ENCODE peak calls at places on chromosomes 7 and 10, in seven cellular contexts. One of them, this sample, is unnamed.

GRCh38 chr7:91876391-91877133 is 3.9 kb downstream of the MTERF1 start:
- DNase-seq in brain microvascular endothelial cell: no peak
- DNase-seq in fibroblast of pulmonary artery: peak; percentile 53
- DNase-seq in fibroblast of mammary gland: peak; percentile 45
- DNase-seq in progenitor cell of endocrine pancreas: no peak
- DNase-seq in upper lobe of left lung: no peak
- DNase-seq in B cell: no peak
- DNase-seq in this sample: no peak

GRCh38 chr10:19762026-19762425 is 54.2 kb upstream of the PLXDC2 start:
- DNase-seq in brain microvascular endothelial cell: no peak
- DNase-seq in fibroblast of pulmonary artery: no peak
- DNase-seq in upper lobe of left lung: no peak
- DNase-seq in B cell: no peak
- DNase-seq in fibroblast of mammary gland: no peak
- DNase-seq in progenitor cell of endocrine pancreas: no peak
- DNase-seq in this sample: no peak

GRCh38 chr7:142194201-142194600 is 63.7 kb downstream of the PRSS58 start:
- DNase-seq in fibroblast of pulmonary artery: no peak
- DNase-seq in fibroblast of mammary gland: no peak
- DNase-seq in brain microvascular endothelial cell: no peak
- DNase-seq in progenitor cell of endocrine pancreas: no peak
- DNase-seq in B cell: no peak
- DNase-seq in upper lobe of left lung: no peak
- DNase-seq in this sample: no peak

GRCh38 chr7:17390392-17390791 is 91.9 kb downstream of the AHR start:
- DNase-seq in progenitor cell of endocrine pancreas: no peak
- DNase-seq in upper lobe of left lung: no peak
- DNase-seq in fibroblast of pulmonary artery: no peak
- DNase-seq in fibroblast of mammary gland: no peak
- DNase-seq in brain microvascular endothelial cell: no peak
- DNase-seq in B cell: no peak
- DNase-seq in this sample: no peak

GRCh38 chr7:1940863-1941262 is 270.8 kb downstream of the ELFN1 start:
- DNase-seq in fibroblast of mammary gland: no peak
- DNase-seq in fibroblast of pulmonary artery: no peak
- DNase-seq in progenitor cell of endocrine pancreas: no peak
- DNase-seq in brain microvascular endothelial cell: no peak
- DNase-seq in B cell: no peak
- DNase-seq in upper lobe of left lung: no peak
- DNase-seq in this sample: no peak

GRCh38 chr7:23277359-23277989 is 21.7 kb upstream of the MALSU1 start:
- DNase-seq in upper lobe of left lung: no peak
- DNase-seq in fibroblast of pulmonary artery: peak; percentile 84
- DNase-seq in B cell: peak; percentile 57
- DNase-seq in progenitor cell of endocrine pancreas: peak; percentile 15
- DNase-seq in fibroblast of mammary gland: peak; percentile 69
- DNase-seq in brain microvascular endothelial cell: peak; percentile 57
- DNase-seq in this sample: no peak

GRCh38 chr10:14459670-14460069 is 128.9 kb upstream of the FRMD4A start:
- DNase-seq in fibroblast of pulmonary artery: no peak
- DNase-seq in fibroblast of mammary gland: no peak
- DNase-seq in brain microvascular endothelial cell: no peak
- DNase-seq in progenitor cell of endocrine pancreas: no peak
- DNase-seq in upper lobe of left lung: no peak
- DNase-seq in B cell: no peak
- DNase-seq in this sample: no peak

GRCh38 chr10:130200156-130201042 is 64.2 kb downstream of the GLRX3 start:
- DNase-seq in brain microvascular endothelial cell: no peak
- DNase-seq in upper lobe of left lung: no peak
- DNase-seq in fibroblast of mammary gland: no peak
- DNase-seq in B cell: no peak
- DNase-seq in progenitor cell of endocrine pancreas: no peak
- DNase-seq in fibroblast of pulmonary artery: no peak
- DNase-seq in this sample: no peak

GRCh38 chr7:42972703-42973500 is 40.7 kb downstream of the MRPL32 start:
- DNase-seq in fibroblast of pulmonary artery: peak; percentile 99
- DNase-seq in brain microvascular endothelial cell: peak; percentile 97
- DNase-seq in fibroblast of mammary gland: peak; percentile 100
- DNase-seq in B cell: no peak
- DNase-seq in upper lobe of left lung: peak; percentile 22
- DNase-seq in progenitor cell of endocrine pancreas: no peak
- DNase-seq in this sample: no peak

GRCh38 chr7:27952393-27953290 is 212.7 kb downstream of the TAX1BP1 start:
- DNase-seq in progenitor cell of endocrine pancreas: no peak
- DNase-seq in B cell: no peak
- DNase-seq in fibroblast of mammary gland: peak; percentile 86
- DNase-seq in upper lobe of left lung: no peak
- DNase-seq in brain microvascular endothelial cell: no peak
- DNase-seq in fibroblast of pulmonary artery: peak; percentile 21
- DNase-seq in this sample: no peak

GRCh38 chr7:12802070-12802469 is 114.6 kb downstream of the ARL4A start:
- DNase-seq in B cell: no peak
- DNase-seq in upper lobe of left lung: no peak
- DNase-seq in progenitor cell of endocrine pancreas: no peak
- DNase-seq in fibroblast of pulmonary artery: no peak
- DNase-seq in fibroblast of mammary gland: peak; percentile 3
- DNase-seq in brain microvascular endothelial cell: no peak
- DNase-seq in this sample: no peak

GRCh38 chr10:118951218-118951617 is 78.3 kb upstream of the NANOS1 start:
- DNase-seq in fibroblast of pulmonary artery: no peak
- DNase-seq in brain microvascular endothelial cell: no peak
- DNase-seq in fibroblast of mammary gland: no peak
- DNase-seq in B cell: no peak
- DNase-seq in upper lobe of left lung: no peak
- DNase-seq in progenitor cell of endocrine pancreas: no peak
- DNase-seq in this sample: no peak

GRCh38 chr7:45036317-45036716 is 36.3 kb downstream of the CCM2 start:
- DNase-seq in fibroblast of pulmonary artery: no peak
- DNase-seq in progenitor cell of endocrine pancreas: no peak
- DNase-seq in fibroblast of mammary gland: no peak
- DNase-seq in upper lobe of left lung: no peak
- DNase-seq in brain microvascular endothelial cell: no peak
- DNase-seq in B cell: no peak
- DNase-seq in this sample: no peak

GRCh38 chr10:35391153-35391953 is 55.0 kb downstream of the CCNY start:
- DNase-seq in brain microvascular endothelial cell: no peak
- DNase-seq in fibroblast of mammary gland: no peak
- DNase-seq in B cell: no peak
- DNase-seq in fibroblast of pulmonary artery: no peak
- DNase-seq in progenitor cell of endocrine pancreas: no peak
- DNase-seq in upper lobe of left lung: no peak
- DNase-seq in this sample: no peak

GRCh38 chr10:10508241-10508640 is 509.4 kb upstream of the CELF2 start:
- DNase-seq in brain microvascular endothelial cell: no peak
- DNase-seq in fibroblast of pulmonary artery: no peak
- DNase-seq in upper lobe of left lung: no peak
- DNase-seq in progenitor cell of endocrine pancreas: no peak
- DNase-seq in B cell: no peak
- DNase-seq in fibroblast of mammary gland: no peak
- DNase-seq in this sample: no peak

GRCh38 chr10:26367771-26368170 is 70.4 kb upstream of the APBB1IP start:
- DNase-seq in progenitor cell of endocrine pancreas: peak; percentile 66
- DNase-seq in B cell: peak; percentile 24
- DNase-seq in fibroblast of mammary gland: peak; percentile 43
- DNase-seq in fibroblast of pulmonary artery: peak; percentile 40
- DNase-seq in brain microvascular endothelial cell: peak; percentile 7
- DNase-seq in upper lobe of left lung: peak; percentile 44
- DNase-seq in this sample: no peak

GRCh38 chr10:83012866-83013265 is 1126.4 kb upstream of the GHITM start:
- DNase-seq in B cell: no peak
- DNase-seq in progenitor cell of endocrine pancreas: no peak
- DNase-seq in upper lobe of left lung: no peak
- DNase-seq in brain microvascular endothelial cell: peak; percentile 39
- DNase-seq in fibroblast of mammary gland: no peak
- DNase-seq in fibroblast of pulmonary artery: peak; percentile 11
- DNase-seq in this sample: no peak

GRCh38 chr7:5582532-5582935 is 158.9 kb upstream of the TNRC18 start:
- DNase-seq in fibroblast of pulmonary artery: no peak
- DNase-seq in upper lobe of left lung: no peak
- DNase-seq in progenitor cell of endocrine pancreas: no peak
- DNase-seq in brain microvascular endothelial cell: no peak
- DNase-seq in fibroblast of mammary gland: no peak
- DNase-seq in B cell: peak; percentile 16
- DNase-seq in this sample: no peak

GRCh38 chr10:35928017-35928619 is 286.0 kb upstream of the FZD8 start:
- DNase-seq in fibroblast of mammary gland: no peak
- DNase-seq in brain microvascular endothelial cell: peak; percentile 32
- DNase-seq in upper lobe of left lung: no peak
- DNase-seq in fibroblast of pulmonary artery: no peak
- DNase-seq in progenitor cell of endocrine pancreas: no peak
- DNase-seq in B cell: no peak
- DNase-seq in this sample: no peak

GRCh38 chr10:13271552-13272163 is 28.2 kb downstream of the PHYH start:
- DNase-seq in B cell: peak; percentile 53
- DNase-seq in upper lobe of left lung: peak; percentile 23
- DNase-seq in fibroblast of pulmonary artery: peak; percentile 11
- DNase-seq in fibroblast of mammary gland: peak; percentile 8
- DNase-seq in progenitor cell of endocrine pancreas: peak; percentile 27
- DNase-seq in brain microvascular endothelial cell: peak; percentile 10
- DNase-seq in this sample: no peak
- TF ChIP-seq CTCF in B cell: peak; percentile 46
- TF ChIP-seq CTCF in upper lobe of left lung: no peak
- TF ChIP-seq CTCF in fibroblast of pulmonary artery: peak; percentile 53
- TF ChIP-seq CTCF in fibroblast of mammary gland: peak; percentile 39
- TF ChIP-seq CTCF in progenitor cell of endocrine pancreas: peak; percentile 60
- TF ChIP-seq CTCF in brain microvascular endothelial cell: peak; percentile 73
- TF ChIP-seq CTCF in this sample: peak; percentile 64

GRCh38 chr10:44809652-44810051 is 101.5 kb upstream of the TMEM72 start:
- DNase-seq in fibroblast of mammary gland: peak; percentile 43
- DNase-seq in upper lobe of left lung: no peak
- DNase-seq in B cell: no peak
- DNase-seq in progenitor cell of endocrine pancreas: no peak
- DNase-seq in brain microvascular endothelial cell: no peak
- DNase-seq in fibroblast of pulmonary artery: peak; percentile 89
- DNase-seq in this sample: no peak
- TF ChIP-seq CTCF in fibroblast of mammary gland: peak; percentile 47
- TF ChIP-seq CTCF in upper lobe of left lung: no peak
- TF ChIP-seq CTCF in B cell: no peak
- TF ChIP-seq CTCF in progenitor cell of endocrine pancreas: no peak
- TF ChIP-seq CTCF in brain microvascular endothelial cell: peak; percentile 67
- TF ChIP-seq CTCF in fibroblast of pulmonary artery: peak; percentile 80
- TF ChIP-seq CTCF in this sample: no peak

GRCh38 chr7:158445421-158446175 is 142.0 kb downstream of the PTPRN2 start:
- DNase-seq in fibroblast of mammary gland: no peak
- DNase-seq in B cell: no peak
- DNase-seq in progenitor cell of endocrine pancreas: no peak
- DNase-seq in brain microvascular endothelial cell: no peak
- DNase-seq in upper lobe of left lung: no peak
- DNase-seq in fibroblast of pulmonary artery: no peak
- DNase-seq in this sample: no peak

GRCh38 chr7:158446281-158446680 is 141.3 kb downstream of the PTPRN2 start:
- DNase-seq in brain microvascular endothelial cell: no peak
- DNase-seq in fibroblast of pulmonary artery: no peak
- DNase-seq in B cell: no peak
- DNase-seq in fibroblast of mammary gland: no peak
- DNase-seq in upper lobe of left lung: no peak
- DNase-seq in progenitor cell of endocrine pancreas: no peak
- DNase-seq in this sample: no peak

GRCh38 chr7:158443688-158444483 is 143.7 kb downstream of the PTPRN2 start:
- DNase-seq in upper lobe of left lung: no peak
- DNase-seq in fibroblast of pulmonary artery: no peak
- DNase-seq in progenitor cell of endocrine pancreas: no peak
- DNase-seq in brain microvascular endothelial cell: no peak
- DNase-seq in fibroblast of mammary gland: no peak
- DNase-seq in B cell: no peak
- DNase-seq in this sample: no peak

GRCh38 chr7:158443014-158443687 is 144.5 kb downstream of the PTPRN2 start:
- DNase-seq in upper lobe of left lung: no peak
- DNase-seq in brain microvascular endothelial cell: no peak
- DNase-seq in progenitor cell of endocrine pancreas: no peak
- DNase-seq in fibroblast of mammary gland: no peak
- DNase-seq in B cell: no peak
- DNase-seq in fibroblast of pulmonary artery: no peak
- DNase-seq in this sample: no peak

DNA sequence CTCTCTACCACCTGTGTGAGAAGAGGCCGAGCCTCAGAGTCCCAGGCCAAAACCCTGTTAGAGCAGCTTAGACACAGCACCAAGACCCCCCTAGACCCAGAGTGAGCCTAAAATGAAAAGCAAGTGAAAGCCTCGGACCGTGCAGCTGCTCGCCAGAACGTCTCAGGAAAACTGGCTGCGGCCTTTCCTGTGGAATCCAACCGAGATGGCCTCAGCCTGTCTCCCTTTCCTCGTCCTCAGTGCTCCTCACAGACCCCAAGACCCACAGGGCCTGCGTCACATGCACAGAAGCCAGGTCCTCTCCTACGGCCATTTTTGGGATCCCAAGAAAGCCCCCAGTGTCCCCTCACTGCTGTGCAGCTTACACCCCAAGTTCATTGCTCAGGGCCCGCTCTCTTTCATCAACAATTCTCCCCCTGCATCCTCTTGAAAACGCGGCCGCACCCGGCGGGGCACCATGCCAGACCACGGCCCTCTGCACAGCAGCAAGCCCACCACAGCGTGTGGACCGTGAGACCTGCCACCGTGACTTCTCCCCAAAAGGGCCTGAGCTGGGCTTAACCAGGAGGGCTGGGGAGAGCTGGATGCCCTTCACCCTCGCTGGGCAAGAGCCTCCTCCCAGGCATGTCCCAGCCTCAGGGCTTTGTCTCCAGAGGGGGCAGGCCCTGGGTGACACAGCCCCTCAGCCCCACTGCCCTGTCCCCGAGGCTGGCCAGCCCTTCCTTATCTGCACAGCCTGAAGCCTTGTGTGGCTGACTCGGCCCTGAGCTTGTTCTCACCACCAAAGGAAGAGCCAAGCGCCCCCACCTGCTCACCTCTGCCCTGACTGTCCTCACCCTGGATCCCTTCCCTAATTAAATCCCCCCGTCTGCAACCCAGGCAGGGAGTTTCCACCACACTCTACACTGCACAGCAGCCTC is 142.9 kb downstream of the PTPRN2 start:
- DNase-seq in progenitor cell of endocrine pancreas: no peak
- DNase-seq in fibroblast of pulmonary artery: no peak
- DNase-seq in fibroblast of mammary gland: no peak
- DNase-seq in B cell: no peak
- DNase-seq in brain microvascular endothelial cell: no peak
- DNase-seq in upper lobe of left lung: no peak
- DNase-seq in this sample: peak; percentile 52
- TF ChIP-seq CTCF in progenitor cell of endocrine pancreas: no peak
- TF ChIP-seq CTCF in fibroblast of pulmonary artery: no peak
- TF ChIP-seq CTCF in fibroblast of mammary gland: no peak
- TF ChIP-seq CTCF in B cell: no peak
- TF ChIP-seq CTCF in brain microvascular endothelial cell: no peak
- TF ChIP-seq CTCF in upper lobe of left lung: no peak
- TF ChIP-seq CTCF in this sample: no peak

DNA sequence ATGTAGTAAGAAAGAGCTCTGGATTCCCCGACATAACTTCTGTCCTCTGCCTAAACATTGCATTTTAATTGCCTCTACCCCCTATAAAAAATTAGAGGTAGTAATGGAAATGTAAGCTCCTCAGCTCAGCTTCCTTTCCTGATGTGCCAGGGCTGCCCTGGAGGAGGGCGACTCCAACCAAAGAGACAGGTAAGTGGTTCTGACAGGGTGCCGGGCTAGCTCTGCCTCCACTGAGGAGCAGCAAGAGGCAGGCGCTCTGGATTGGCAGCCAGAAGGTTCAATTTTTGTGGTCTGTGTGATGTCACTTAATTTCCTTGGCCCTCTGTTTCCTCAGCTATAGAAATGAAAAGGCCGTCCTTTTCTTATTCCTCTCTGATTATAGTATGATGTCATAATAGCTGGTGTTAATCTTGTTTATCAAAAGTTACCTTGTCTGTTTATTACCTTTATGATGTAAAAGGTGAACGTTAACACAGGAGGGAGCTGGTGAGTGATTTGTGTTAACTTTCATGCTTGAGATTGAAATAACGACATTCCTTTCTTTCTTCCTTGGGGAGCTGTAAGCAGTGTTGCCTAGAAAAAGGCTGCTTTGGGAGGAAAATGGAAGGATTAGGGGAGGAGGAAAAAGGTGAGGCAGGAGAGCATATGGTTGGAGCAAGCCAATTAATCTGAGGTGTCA is 51.8 kb downstream of the ANLN start:
- DNase-seq in B cell: no peak
- DNase-seq in progenitor cell of endocrine pancreas: no peak
- DNase-seq in brain microvascular endothelial cell: no peak
- DNase-seq in fibroblast of pulmonary artery: no peak
- DNase-seq in fibroblast of mammary gland: no peak
- DNase-seq in upper lobe of left lung: no peak
- DNase-seq in this sample: no peak
- TF ChIP-seq CTCF in B cell: no peak
- TF ChIP-seq CTCF in progenitor cell of endocrine pancreas: peak; percentile 13
- TF ChIP-seq CTCF in brain microvascular endothelial cell: no peak
- TF ChIP-seq CTCF in fibroblast of pulmonary artery: no peak
- TF ChIP-seq CTCF in fibroblast of mammary gland: no peak
- TF ChIP-seq CTCF in upper lobe of left lung: no peak
- TF ChIP-seq CTCF in this sample: no peak

This sample was measured in type B pancreatic cell.